ENCODE peak calls at places on chromosome 4, in five cellular contexts. X is breast epithelium, T is substantia nigra, I is PC-3, N is pancreas. L is an unnamed sample.

GRCh38 chr4:110904435-110905050 is 281.7 kb upstream of the PITX2 start:
- DNase-seq in X (no peak), T (no peak), I (peak; percentile 18), N (no peak), L (no peak)

GRCh38 chr4:168857546-168858314 is 152.3 kb downstream of the CBR4 start:
- DNase-seq in X (no peak), T (no peak), I (no peak), N (no peak), L (no peak)

GRCh38 chr4:123986268-123986798 is 589.7 kb downstream of the SPRY1 start:
- DNase-seq in X (peak; percentile 35), T (no peak), I (peak; percentile 72), N (no peak), L (peak; percentile 59)

GRCh38 chr4:56531149-56531770 is 25.7 kb downstream of the ARL9 start:
- DNase-seq in X (no peak), T (no peak), I (no peak), N (no peak), L (no peak)

GRCh38 chr4:119300072-119300387 is 21.9 kb downstream of the FABP2 start:
- DNase-seq in X (peak; percentile 50), T (no peak), I (peak; percentile 25), N (peak; percentile 57), L (peak; percentile 37)

GRCh38 chr4:158020734-158021346 is 152.0 kb downstream of the GASK1B start:
- DNase-seq in X (no peak), T (no peak), I (peak; percentile 72), N (no peak), L (no peak)

GRCh38 chr4:100848865-100849264 is 331.0 kb upstream of the EMCN start:
- DNase-seq in X (no peak), T (no peak), I (peak; percentile 9), N (no peak), L (no peak)

GRCh38 chr4:122679946-122680345 is 52.6 kb upstream of the BBS12 start:
- DNase-seq in X (no peak), T (no peak), I (no peak), N (no peak), L (no peak)

GRCh38 chr4:53507671-53508286 is 83.5 kb downstream of the LNX1 start:
- DNase-seq in X (no peak), T (no peak), I (no peak), N (no peak), L (no peak)

GRCh38 chr4:40490481-40490880 is 139.2 kb downstream of the RBM47 start:
- DNase-seq in X (no peak), T (no peak), I (no peak), N (no peak), L (no peak)

DNA sequence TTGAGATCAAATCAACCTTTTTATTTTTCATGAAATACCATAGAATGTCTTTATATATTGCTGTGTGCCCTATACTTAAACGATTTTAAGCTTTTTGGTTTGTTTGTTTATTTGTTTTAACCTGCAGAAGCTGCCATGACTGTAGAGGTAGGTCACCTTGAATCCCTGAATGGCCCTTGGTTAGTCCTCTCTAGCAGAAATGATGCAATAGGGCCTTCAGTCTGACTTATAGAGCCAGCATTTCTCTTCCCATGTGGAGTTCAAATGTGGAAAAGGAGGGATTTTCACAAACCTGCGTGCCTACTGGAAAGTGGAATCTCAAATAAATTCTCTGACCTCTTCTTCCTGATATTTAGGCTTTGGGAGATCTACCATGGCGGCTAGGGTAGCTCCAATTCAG is 327.9 kb downstream of the MAPK10 start:
- DNase-seq in X (no peak), T (no peak), I (no peak), N (no peak), L (no peak)
- H3K27ac ChIP-seq in X (no peak overlapping the region), T (no peak overlapping the region), I (no peak overlapping the region), N (no peak overlapping the region), L (peak overlapping the region; percentile 58)

DNA sequence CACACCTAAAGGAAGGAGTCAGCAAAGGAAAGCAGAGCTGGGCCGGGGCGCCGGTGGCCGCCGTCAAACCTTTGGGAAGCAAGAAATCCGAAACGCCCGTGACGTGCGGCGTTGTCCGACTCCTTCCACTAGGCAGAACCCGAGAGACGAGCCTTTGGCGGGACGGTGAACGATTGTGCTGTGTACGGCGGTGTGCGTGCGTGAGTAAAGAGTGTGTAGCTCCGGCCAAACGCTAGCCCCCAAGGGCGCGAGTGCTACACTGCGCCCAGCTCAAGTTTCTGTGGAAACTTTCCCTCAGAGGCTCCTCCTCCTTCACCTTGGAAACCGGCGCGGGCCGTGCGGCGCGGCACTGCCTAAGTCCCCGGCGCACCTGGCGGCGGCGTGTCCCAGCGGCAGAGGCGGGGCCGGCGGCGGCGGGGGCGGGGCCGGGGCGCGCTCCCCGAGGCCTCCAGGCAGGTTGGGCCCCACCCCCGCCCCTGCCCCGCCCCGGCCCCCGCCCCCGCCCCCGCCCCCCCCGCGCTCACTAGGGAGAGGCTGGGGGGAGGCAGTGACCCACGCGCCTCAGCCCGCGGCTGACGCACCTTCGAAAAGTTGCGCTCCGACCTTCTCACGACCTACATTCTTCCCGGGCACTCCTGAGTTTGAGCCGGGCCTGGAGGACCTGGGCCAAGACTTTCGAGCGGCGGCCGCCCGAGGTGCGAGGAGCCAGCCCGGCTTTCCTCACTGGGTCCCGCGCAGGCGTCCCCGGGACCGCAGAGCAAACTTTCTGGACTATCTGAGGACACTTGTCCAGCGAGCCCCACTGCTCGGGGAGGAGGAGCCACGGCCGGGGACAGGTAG is at the start of gene FHIP1A:
- DNase-seq in X (peak; percentile 92), T (no peak), I (peak; percentile 96), N (peak; percentile 98), L (peak; percentile 82)
- H3K27ac ChIP-seq in X (peak within 1 kb of the TSS; percentile 93), T (no peak within 1 kb of the TSS), I (peak within 1 kb of the TSS; percentile 90), N (peak within 1 kb of the TSS; percentile 97), L (peak within 1 kb of the TSS; percentile 83)

DNA sequence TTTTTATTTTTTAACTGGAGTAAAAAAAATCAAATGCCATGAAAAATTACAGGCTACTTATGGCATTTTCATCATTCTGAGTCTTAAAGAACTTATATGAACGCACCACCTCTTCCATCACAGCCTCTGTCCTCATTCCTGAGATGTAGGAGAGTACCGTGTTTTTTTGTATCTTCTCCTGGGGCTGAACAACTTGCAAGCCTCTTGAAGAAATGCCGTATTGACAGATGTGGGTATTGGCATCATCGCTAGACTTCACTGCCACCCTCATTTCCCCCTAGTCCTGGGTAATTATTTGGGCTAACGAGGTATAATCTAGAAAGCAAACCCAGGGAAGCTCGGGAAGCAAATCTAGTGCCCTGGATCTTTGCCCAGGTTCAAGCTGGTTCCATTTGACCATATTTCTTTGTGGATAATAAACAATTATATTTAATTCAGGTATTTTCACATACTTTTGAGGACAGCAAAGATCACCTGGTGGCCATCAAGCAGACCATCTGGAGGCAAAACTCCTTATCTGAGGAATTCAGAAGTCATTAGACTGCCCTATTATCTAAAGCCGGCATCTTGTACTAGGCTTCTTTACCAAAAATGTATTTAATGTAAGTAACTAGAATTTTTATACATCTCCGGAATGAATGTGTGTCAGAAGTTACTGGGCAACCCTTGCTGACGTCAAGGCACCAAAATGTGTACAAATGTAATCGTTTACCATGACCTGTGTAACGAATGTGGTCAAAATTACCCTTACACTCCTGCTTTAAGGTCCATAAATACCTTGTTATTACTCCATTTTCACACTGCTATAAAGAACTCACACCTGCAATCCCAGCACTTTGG is 55.9 kb upstream of the WDR19 start:
- DNase-seq in X (no peak), T (no peak), I (no peak), N (no peak), L (no peak)
- H3K27ac ChIP-seq in X (no peak overlapping the region), T (no peak overlapping the region), I (no peak overlapping the region), N (no peak overlapping the region), L (no peak overlapping the region)

DNA sequence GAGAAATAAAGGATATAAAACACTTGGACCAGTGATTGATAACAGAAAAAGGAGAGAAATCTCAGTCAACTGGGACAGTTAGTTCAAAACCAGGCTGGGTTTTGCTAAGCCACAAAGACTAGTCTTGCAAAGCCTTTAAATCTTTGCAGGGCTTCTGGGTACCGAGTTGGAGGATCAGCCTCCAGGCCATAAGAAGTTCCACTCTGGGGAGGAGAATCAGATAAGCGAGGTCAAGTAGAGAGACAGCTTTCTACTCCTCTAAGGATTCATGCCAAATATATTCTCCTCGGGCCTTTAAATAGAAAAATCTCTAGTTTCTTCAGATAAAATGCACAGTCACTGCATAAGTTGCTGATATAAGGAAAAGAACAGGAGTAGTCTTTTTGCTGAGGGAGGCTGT is 92.7 kb downstream of the MFAP3L start:
- DNase-seq in X (no peak), T (no peak), I (no peak), N (no peak), L (no peak)
- H3K27ac ChIP-seq in X (no peak overlapping the region), T (no peak overlapping the region), I (no peak overlapping the region), N (no peak overlapping the region), L (no peak overlapping the region)

GRCh38 chr4:87052615-87053014 is 117.8 kb downstream of the AFF1 start:
- DNase-seq in X (no peak), T (no peak), I (no peak), N (no peak), L (no peak)

GRCh38 chr4:87051121-87051713 is 116.4 kb downstream of the AFF1 start:
- DNase-seq in X (no peak), T (no peak), I (no peak), N (no peak), L (no peak)

GRCh38 chr4:87050596-87050995 is 115.8 kb downstream of the AFF1 start:
- DNase-seq in X (no peak), T (no peak), I (no peak), N (no peak), L (no peak)

GRCh38 chr4:87047281-87047798 is 112.5 kb downstream of the AFF1 start:
- DNase-seq in X (no peak), T (no peak), I (no peak), N (no peak), L (no peak)

GRCh38 chr4:87049508-87049907 is 114.7 kb downstream of the AFF1 start:
- DNase-seq in X (no peak), T (no peak), I (no peak), N (no peak), L (no peak)
- H3K27ac ChIP-seq in X (no peak overlapping the region), T (peak overlapping the region; percentile 63), I (no peak overlapping the region), N (no peak overlapping the region), L (peak overlapping the region; percentile 89)